ENCODE peak calls at places on chromosomes 5 and 9, in six cellular contexts. D is fibroblast of lung, E is breast epithelium, T is tibial artery, F is uterus, K is stomach. Z is an unnamed sample.

GRCh38 chr9:121735065-121735791 is 83.8 kb downstream of the DAB2IP start:
- DNase-seq in D (peak; percentile 69), E (no peak), T (no peak), F (no peak), K (no peak), Z (no peak)

GRCh38 chr5:113112435-113112834 is 135.8 kb downstream of the DCP2 start:
- DNase-seq in D (peak; percentile 66), E (no peak), T (no peak), F (no peak), K (no peak), Z (no peak)

GRCh38 chr9:12935714-12936113 is 160.9 kb downstream of the LURAP1L start:
- DNase-seq in D (peak; percentile 52), E (no peak), T (no peak), F (no peak), K (no peak), Z (no peak)

GRCh38 chr5:41335596-41335995 is 122.3 kb upstream of the C6 start:
- DNase-seq in D (no peak), E (no peak), T (no peak), F (no peak), K (no peak), Z (no peak)

GRCh38 chr9:120445974-120446373 is 134.0 kb downstream of the CDK5RAP2 start:
- DNase-seq in D (no peak), E (no peak), T (no peak), F (no peak), K (no peak), Z (no peak)

GRCh38 chr5:77308154-77308960 is 97.9 kb downstream of the PDE8B start:
- DNase-seq in D (no peak), E (no peak), T (no peak), F (no peak), K (no peak), Z (no peak)

GRCh38 chr5:132657676-132658382 is at the start of gene IL13:
- DNase-seq in D (no peak), E (no peak), T (no peak), F (no peak), K (peak; percentile 8), Z (no peak)

GRCh38 chr5:122532035-122532434 is 220.0 kb downstream of the SNCAIP start:
- DNase-seq in D (peak; percentile 33), E (no peak), T (no peak), F (no peak), K (no peak), Z (no peak)

GRCh38 chr9:131111854-131112311 is 13.5 kb upstream of the NUP214 start:
- DNase-seq in D (no peak), E (no peak), T (no peak), F (no peak), K (no peak), Z (no peak)

GRCh38 chr9:134224827-134225154 is 60.4 kb upstream of the RNU6ATAC start:
- DNase-seq in D (no peak), E (no peak), T (no peak), F (no peak), K (no peak), Z (no peak)

GRCh38 chr5:122371511-122372151 is 59.6 kb downstream of the SNCAIP start:
- DNase-seq in D (no peak), E (no peak), T (no peak), F (no peak), K (no peak), Z (no peak)

GRCh38 chr5:154972476-154973080 is 31.7 kb downstream of the MRPL22 start:
- DNase-seq in D (peak; percentile 45), E (no peak), T (no peak), F (no peak), K (no peak), Z (no peak)

GRCh38 chr9:93100265-93100636 is 4.2 kb downstream of the CARD19 start:
- DNase-seq in D (no peak), E (peak; percentile 17), T (no peak), F (peak; percentile 2), K (no peak), Z (no peak)

GRCh38 chr9:85742630-85742928 is 825 bp upstream of the AGTPBP1 start:
- DNase-seq in D (peak; percentile 78), E (no peak), T (no peak), F (no peak), K (no peak), Z (no peak)

GRCh38 chr9:109012009-109012875 is 1.1 kb downstream of the CTNNAL1 start:
- DNase-seq in D (peak; percentile 90), E (peak; percentile 58), T (peak; percentile 66), F (peak; percentile 72), K (peak; percentile 57), Z (no peak)

GRCh38 chr9:1759009-1759408 is 256.1 kb upstream of the SMARCA2 start:
- DNase-seq in D (no peak), E (no peak), T (no peak), F (no peak), K (no peak), Z (no peak)

GRCh38 chr9:116322521-116322920 is 168.9 kb downstream of the PAPPA start:
- DNase-seq in D (peak; percentile 40), E (no peak), T (peak; percentile 24), F (peak; percentile 36), K (no peak), Z (no peak)

GRCh38 chr9:97564291-97565175 is 63.1 kb downstream of the TMOD1 start:
- DNase-seq in D (peak; percentile 79), E (no peak), T (peak; percentile 76), F (peak; percentile 82), K (peak; percentile 39), Z (no peak)

GRCh38 chr5:199821-200645 is 8.7 kb downstream of the LRRC14B start:
- DNase-seq in D (no peak), E (no peak), T (no peak), F (no peak), K (no peak), Z (no peak)

GRCh38 chr5:44795496-44795895 is 13.3 kb upstream of the MRPS30 start:
- DNase-seq in D (no peak), E (no peak), T (no peak), F (no peak), K (no peak), Z (no peak)
- H3K9me3 ChIP-seq in D (no peaks in the 10 kb centered on the region), E (peaks cover 14% of the 10 kb centered on the region), T (no peaks in the 10 kb centered on the region), F (no peaks in the 10 kb centered on the region), K (no peaks in the 10 kb centered on the region), Z (no peaks in the 10 kb centered on the region)

DNA sequence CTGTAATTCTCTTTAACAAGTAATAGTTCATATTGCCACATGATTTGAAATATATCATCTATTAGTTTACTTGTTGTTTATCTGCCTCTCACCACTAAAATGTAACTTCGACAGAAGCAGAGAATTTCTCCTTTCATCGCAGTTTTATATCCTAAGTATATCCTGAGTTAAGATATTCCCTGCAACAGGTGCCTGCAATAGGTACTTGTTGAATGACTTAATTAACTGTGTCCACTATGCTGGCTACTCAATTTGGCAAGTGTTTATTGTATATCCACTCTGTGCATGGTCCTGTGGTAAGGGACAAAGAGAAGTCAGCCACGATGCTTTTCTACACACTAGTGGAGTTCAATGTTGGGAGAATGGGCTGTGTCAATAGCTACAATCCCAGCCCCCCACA is 108.5 kb downstream of the PSAT1 start:
- DNase-seq in D (no peak), E (no peak), T (no peak), F (no peak), K (no peak), Z (no peak)
- H3K9me3 ChIP-seq in D (no peaks in the 10 kb centered on the region), E (no peaks in the 10 kb centered on the region), T (no peaks in the 10 kb centered on the region), F (no peaks in the 10 kb centered on the region), K (no peaks in the 10 kb centered on the region), Z (no peaks in the 10 kb centered on the region)

GRCh38 chr5:180250329-180250728 is 41.3 kb upstream of the RASGEF1C start:
- DNase-seq in D (no peak), E (no peak), T (no peak), F (no peak), K (no peak), Z (no peak)

GRCh38 chr5:180251887-180252286 is 40.0 kb downstream of the MAPK9 start:
- DNase-seq in D (no peak), E (no peak), T (no peak), F (no peak), K (no peak), Z (no peak)

GRCh38 chr5:180253036-180253824 is 38.7 kb downstream of the MAPK9 start:
- DNase-seq in D (no peak), E (no peak), T (no peak), F (no peak), K (no peak), Z (no peak)

GRCh38 chr5:180251141-180251540 is 40.7 kb downstream of the MAPK9 start:
- DNase-seq in D (no peak), E (no peak), T (no peak), F (no peak), K (no peak), Z (no peak)
- H3K9me3 ChIP-seq in D (no peaks in the 10 kb centered on the region), E (peaks cover 90% of the 10 kb centered on the region), T (peaks cover 13% of the 10 kb centered on the region), F (no peaks in the 10 kb centered on the region), K (peaks cover 62% of the 10 kb centered on the region), Z (peaks cover 21% of the 10 kb centered on the region)

GRCh38 chr5:3312299-3312698 is 283.3 kb upstream of the IRX1 start:
- DNase-seq in D (no peak), E (no peak), T (peak; percentile 0), F (no peak), K (no peak), Z (no peak)
- H3K9me3 ChIP-seq in D (no peaks in the 10 kb centered on the region), E (no peaks in the 10 kb centered on the region), T (no peaks in the 10 kb centered on the region), F (no peaks in the 10 kb centered on the region), K (no peaks in the 10 kb centered on the region), Z (no peaks in the 10 kb centered on the region)

GRCh38 chr5:141399555-141400258 is 2.0 kb downstream of the PCDHGB5 start:
- DNase-seq in D (no peak), E (no peak), T (no peak), F (no peak), K (no peak), Z (no peak)
- H3K9me3 ChIP-seq in D (peaks cover 4% of the 10 kb centered on the region), E (peaks cover 96% of the 10 kb centered on the region), T (peaks cover 40% of the 10 kb centered on the region), F (no peaks in the 10 kb centered on the region), K (peaks cover 42% of the 10 kb centered on the region), Z (peaks cover 4% of the 10 kb centered on the region)

GRCh38 chr9:21525174-21525573 is 43.1 kb upstream of the IFNE start:
- DNase-seq in D (no peak), E (no peak), T (no peak), F (no peak), K (no peak), Z (no peak)
- H3K9me3 ChIP-seq in D (no peaks in the 10 kb centered on the region), E (peaks cover 6% of the 10 kb centered on the region), T (no peaks in the 10 kb centered on the region), F (no peaks in the 10 kb centered on the region), K (no peaks in the 10 kb centered on the region), Z (no peaks in the 10 kb centered on the region)

GRCh38 chr5:108711898-108712297 is 35.8 kb upstream of the FER start:
- DNase-seq in D (peak; percentile 23), E (no peak), T (no peak), F (no peak), K (no peak), Z (no peak)
- H3K9me3 ChIP-seq in D (no peaks in the 10 kb centered on the region), E (no peaks in the 10 kb centered on the region), T (no peaks in the 10 kb centered on the region), F (no peaks in the 10 kb centered on the region), K (no peaks in the 10 kb centered on the region), Z (no peaks in the 10 kb centered on the region)